ENCODE peak calls at places on chromosomes 7 and 10, in six cellular contexts. C is spleen, Q is A549, T is AG09319, D is bronchial epithelial cell, A is iPS-NIHi11. G is an unnamed sample.

GRCh38 chr10:99224766-99225165 is 10.9 kb downstream of the HPSE2 start:
- DNase-seq in C (no peak), Q (no peak), D (peak), A (no peak), T (no peak), G (peak)

GRCh38 chr7:120856621-120857352 is 1.2 kb downstream of the TSPAN12 start:
- DNase-seq in A (peak), T (no peak), Q (peak), D (peak), C (peak), G (peak)

GRCh38 chr7:99808766-99809165 is 19.0 kb upstream of the CYP3A43 start:
- DNase-seq in Q (no peak), D (no peak), C (no peak), A (no peak), T (no peak), G (no peak)

GRCh38 chr10:63083904-63084689 is 49.0 kb upstream of the NRBF2 start:
- DNase-seq in T (peak), D (peak), Q (peak), A (peak), C (no peak), G (peak)

GRCh38 chr7:90603346-90603745 is 7.2 kb downstream of the CDK14 start:
- DNase-seq in C (no peak), Q (no peak), T (no peak), D (no peak), A (no peak), G (no peak)

GRCh38 chr10:110511734-110512449 is 14.2 kb downstream of the DUSP5 start:
- DNase-seq in T (no peak), Q (no peak), A (no peak), C (no peak), D (peak), G (no peak)

GRCh38 chr7:116209561-116210070 is 723 bp upstream of the TES start:
- DNase-seq in Q (no peak), C (no peak), T (no peak), A (no peak), D (peak), G (peak)

GRCh38 chr10:35412900-35413491 is 76.7 kb downstream of the CCNY start:
- DNase-seq in C (no peak), D (peak), A (no peak), Q (no peak), T (no peak), G (peak)

GRCh38 chr10:100670828-100671479 is 74.4 kb upstream of the PAX2 start:
- DNase-seq in A (peak), Q (peak), T (no peak), C (peak), D (no peak), G (no peak)